ENCODE peak calls at places on chromosomes 5 and 9, in six cellular contexts. J is CD8-positive, alpha-beta memory T cell; E is uterus; P is fibroblast of mammary gland; R is CD8-positive, alpha-beta T cell; M is stomach. K is an unnamed sample.

GRCh38 chr5:149251546-149251945 is 20.1 kb upstream of the AFAP1L1 start:
- DNase-seq in J (no peak), E (no peak), P (no peak), R (no peak), M (no peak), K (no peak)

GRCh38 chr9:86406366-86406765 is 52.2 kb upstream of the TUT7 start:
- DNase-seq in J (no peak), E (peak; percentile 39), P (peak; percentile 97), R (no peak), M (no peak), K (no peak)

GRCh38 chr5:160419458-160420330 is 813 bp upstream of the SLU7 start:
- DNase-seq in J (no peak), E (no peak), P (no peak), R (no peak), M (no peak), K (no peak)

GRCh38 chr9:113669523-113670115 is 206.1 kb downstream of the RGS3 start:
- DNase-seq in J (no peak), E (no peak), P (peak; percentile 92), R (no peak), M (no peak), K (no peak)

GRCh38 chr9:96156151-96156550 is 145.8 kb downstream of the HSD17B3 start:
- DNase-seq in J (no peak), E (no peak), P (peak; percentile 88), R (no peak), M (no peak), K (peak; percentile 46)

GRCh38 chr9:34322899-34323591 is 6.0 kb downstream of the KIF24 start:
- DNase-seq in J (no peak), E (no peak), P (no peak), R (no peak), M (no peak), K (no peak)

GRCh38 chr9:75023846-75024245 is 4.2 kb downstream of the CARNMT1 start:
- DNase-seq in J (no peak), E (no peak), P (no peak), R (no peak), M (no peak), K (no peak)

GRCh38 chr5:93894471-93895354 is 153.3 kb upstream of the POU5F2 start:
- DNase-seq in J (no peak), E (no peak), P (peak; percentile 28), R (no peak), M (no peak), K (no peak)

GRCh38 chr5:43256261-43256966 is 56.8 kb downstream of the HMGCS1 start:
- DNase-seq in J (no peak), E (no peak), P (no peak), R (no peak), M (peak; percentile 33), K (no peak)

GRCh38 chr5:131171276-131171815 is 602 bp downstream of the LYRM7 start:
- DNase-seq in J (no peak), E (no peak), P (no peak), R (no peak), M (no peak), K (no peak)

GRCh38 chr9:14029811-14030210 is 284.1 kb downstream of the NFIB start:
- DNase-seq in J (no peak), E (no peak), P (no peak), R (no peak), M (no peak), K (no peak)

GRCh38 chr5:6659941-6660684 is 26.9 kb downstream of the SRD5A1 start:
- DNase-seq in J (no peak), E (no peak), P (no peak), R (no peak), M (no peak), K (no peak)

GRCh38 chr5:14222182-14222581 is 79.0 kb downstream of the TRIO start:
- DNase-seq in J (no peak), E (no peak), P (no peak), R (no peak), M (no peak), K (no peak)

GRCh38 chr9:81112638-81113037 is 576.7 kb downstream of the TLE1 start:
- DNase-seq in J (no peak), E (no peak), P (no peak), R (no peak), M (no peak), K (no peak)

GRCh38 chr9:36530224-36530623 is 42.5 kb upstream of the MELK start:
- DNase-seq in J (no peak), E (no peak), P (no peak), R (no peak), M (no peak), K (no peak)

GRCh38 chr9:83259558-83259957 is 196.6 kb upstream of the RASEF start:
- DNase-seq in J (no peak), E (no peak), P (no peak), R (no peak), M (no peak), K (no peak)

GRCh38 chr5:10513501-10514442 is 50.1 kb upstream of the ANKRD33B start:
- DNase-seq in J (no peak), E (no peak), P (peak; percentile 88), R (no peak), M (no peak), K (no peak)

GRCh38 chr5:54695198-54695966 is 177.8 kb downstream of the SNX18 start:
- DNase-seq in J (no peak), E (no peak), P (no peak), R (no peak), M (no peak), K (no peak)

GRCh38 chr5:8788246-8788645 is 757.6 kb downstream of the SEMA5A start:
- DNase-seq in J (no peak), E (no peak), P (no peak), R (no peak), M (no peak), K (no peak)

GRCh38 chr5:140725799-140726471 is 25.7 kb downstream of the ZMAT2 start:
- DNase-seq in J (peak; percentile 52), E (peak; percentile 45), P (peak; percentile 96), R (peak; percentile 61), M (peak; percentile 49), K (peak; percentile 28)

GRCh38 chr5:62268239-62268638 is 37.8 kb upstream of the KIF2A start:
- DNase-seq in J (no peak), E (no peak), P (no peak), R (no peak), M (no peak), K (no peak)

GRCh38 chr9:95862343-95862742 is 13.1 kb upstream of the ERCC6L2 start:
- DNase-seq in J (no peak), E (no peak), P (no peak), R (no peak), M (no peak), K (no peak)

GRCh38 chr5:38555354-38556114 is 912 bp downstream of the LIFR start:
- DNase-seq in J (no peak), E (no peak), P (no peak), R (no peak), M (no peak), K (no peak)

GRCh38 chr9:133656211-133657119 is 20.3 kb downstream of the DBH start:
- DNase-seq in J (peak; percentile 10), E (no peak), P (no peak), R (peak; percentile 69), M (no peak), K (no peak)

GRCh38 chr9:653421-653820 is 188.1 kb upstream of the DMRT1 start:
- DNase-seq in J (no peak), E (no peak), P (no peak), R (no peak), M (no peak), K (no peak)
- H3K4me3 ChIP-seq in J (no peak overlapping the region), E (no peak overlapping the region), P (no peak overlapping the region), R (no peak overlapping the region), M (no peak overlapping the region), K (no peak overlapping the region)

GRCh38 chr9:127927457-127928231 is 2.9 kb downstream of the PIP5KL1 start:
- DNase-seq in J (peak; percentile 55), E (no peak), P (no peak), R (peak; percentile 73), M (peak; percentile 82), K (no peak)

GRCh38 chr9:127926961-127927456 is 3.6 kb downstream of the PIP5KL1 start:
- DNase-seq in J (no peak), E (no peak), P (no peak), R (no peak), M (no peak), K (no peak)

GRCh38 chr9:127924736-127925444 is 5.7 kb downstream of the PIP5KL1 start:
- DNase-seq in J (no peak), E (no peak), P (no peak), R (no peak), M (no peak), K (no peak)

GRCh38 chr9:127928232-127929043 is 2.1 kb downstream of the PIP5KL1 start:
- DNase-seq in J (no peak), E (no peak), P (no peak), R (no peak), M (no peak), K (no peak)

GRCh38 chr9:127925959-127926949 is 4.3 kb downstream of the PIP5KL1 start:
- DNase-seq in J (no peak), E (no peak), P (no peak), R (no peak), M (no peak), K (no peak)
- H3K4me3 ChIP-seq in J (peak overlapping the region; percentile 56), E (no peak overlapping the region), P (no peak overlapping the region), R (peak overlapping the region; percentile 65), M (no peak overlapping the region), K (no peak overlapping the region)

DNA sequence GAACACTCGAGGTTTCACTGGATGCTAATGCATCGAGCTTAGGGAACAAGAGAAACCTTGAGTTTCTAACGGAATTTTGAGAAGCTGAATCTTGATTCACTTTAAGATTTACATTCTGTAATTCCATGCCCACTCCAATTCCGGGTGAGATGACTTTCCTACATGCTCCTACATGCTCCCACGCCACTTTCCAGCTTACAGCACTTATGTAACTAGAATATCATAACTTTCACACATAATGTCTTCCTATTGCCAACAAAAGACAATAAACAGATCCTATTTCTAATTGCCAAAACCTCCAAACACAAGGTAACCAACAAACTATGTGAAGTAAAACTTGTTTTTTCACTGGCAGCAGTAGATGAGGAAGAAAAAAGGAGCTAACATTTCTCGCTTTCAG is 72.9 kb downstream of the ECPAS start:
- DNase-seq in J (no peak), E (no peak), P (no peak), R (no peak), M (no peak), K (no peak)
- H3K4me3 ChIP-seq in J (no peak overlapping the region), E (no peak overlapping the region), P (no peak overlapping the region), R (no peak overlapping the region), M (no peak overlapping the region), K (no peak overlapping the region)

GRCh38 chr5:27402828-27403227 is 364.4 kb upstream of the CDH9 start:
- DNase-seq in J (no peak), E (no peak), P (peak; percentile 6), R (no peak), M (no peak), K (no peak)

GRCh38 chr5:27406020-27406419 is 367.6 kb upstream of the CDH9 start:
- DNase-seq in J (no peak), E (no peak), P (no peak), R (no peak), M (no peak), K (no peak)

GRCh38 chr5:27403248-27403882 is 365.0 kb upstream of the CDH9 start:
- DNase-seq in J (no peak), E (no peak), P (peak; percentile 45), R (no peak), M (no peak), K (no peak)
- H3K4me3 ChIP-seq in J (no peak overlapping the region), E (no peak overlapping the region), P (peak overlapping the region; percentile 35), R (no peak overlapping the region), M (no peak overlapping the region), K (no peak overlapping the region)

GRCh38 chr9:121386442-121387175 is 16.6 kb upstream of the STOM start:
- DNase-seq in J (no peak), E (no peak), P (no peak), R (no peak), M (no peak), K (no peak)
- H3K4me3 ChIP-seq in J (no peak overlapping the region), E (no peak overlapping the region), P (no peak overlapping the region), R (no peak overlapping the region), M (no peak overlapping the region), K (no peak overlapping the region)